ENCODE peak calls at places on chromosomes 3 and 15, in nine cellular contexts. X is HuH-7.5; W is stimulated activated CD4-positive, alpha-beta T cell treated with anti-CD3 and anti-CD28 coated beads, Interleukin-1b, Interleukin-23, amount 100 ng/mL, for 24 hours; N is activated CD8-positive, alpha-beta memory T cell treated with anti-CD3 and anti-CD28 coated beads for 4 hours; O is mesothelial cell of epicardium; Z is AG09319; U is H7; L is neural crest cell; E is HTR-8/SVneo. T is an unnamed sample.

GRCh38 chr15:58666957-58667356 is 82.5 kb downstream of the ADAM10 start:
- DNase-seq in E (no peak), W (no peak), Z (no peak), U (no peak), L (no peak), N (no peak), O (no peak), X (no peak), T (no peak)

GRCh38 chr3:194134231-194134756 is 1.7 kb upstream of the HES1 start:
- DNase-seq in E (no peak), U (peak; percentile 88), N (peak; percentile 39), W (peak; percentile 17), O (no peak), Z (no peak), X (no peak), L (peak; percentile 62), T (peak; percentile 47)

GRCh38 chr15:69758810-69759410 is 306.3 kb downstream of the RPLP1 start:
- DNase-seq in U (no peak), W (peak; percentile 75), N (peak; percentile 78), Z (no peak), E (peak; percentile 37), X (no peak), L (no peak), O (no peak), T (no peak)

GRCh38 chr3:170811928-170812591 is 57.9 kb downstream of the RPL22L1 start:
- DNase-seq in O (peak; percentile 65), U (peak; percentile 64), W (peak; percentile 36), X (peak; percentile 57), E (peak; percentile 79), L (peak; percentile 76), N (peak; percentile 20), Z (peak; percentile 63), T (peak; percentile 47)

GRCh38 chr15:64845826-64846225 is 4.1 kb downstream of the PLEKHO2 start:
- DNase-seq in E (no peak), U (no peak), W (no peak), Z (no peak), X (no peak), O (no peak), L (no peak), N (no peak), T (no peak)

GRCh38 chr3:123350971-123351370 is 97.9 kb downstream of the ADCY5 start:
- DNase-seq in X (no peak), L (no peak), N (no peak), Z (no peak), U (no peak), O (no peak), W (no peak), E (no peak), T (no peak)

GRCh38 chr3:5739949-5740348 is 552.4 kb downstream of the EDEM1 start:
- DNase-seq in U (no peak), Z (no peak), O (no peak), N (no peak), W (no peak), E (no peak), L (no peak), X (no peak), T (no peak)

GRCh38 chr15:65816441-65816840 is 24.3 kb upstream of the DENND4A start:
- DNase-seq in X (no peak), N (no peak), E (no peak), L (no peak), U (no peak), O (no peak), Z (no peak), W (no peak), T (no peak)

GRCh38 chr15:35243758-35244157 is 158.7 kb upstream of the NANOGP8 start:
- DNase-seq in W (no peak), X (no peak), L (no peak), O (no peak), E (no peak), Z (no peak), N (no peak), U (no peak), T (no peak)

GRCh38 chr3:107798381-107798780 is 275.6 kb downstream of the BBX start:
- DNase-seq in O (no peak), N (no peak), X (no peak), E (no peak), U (no peak), W (no peak), L (no peak), Z (no peak), T (no peak)

GRCh38 chr3:14286887-14287496 is 108.4 kb downstream of the LSM3 start:
- DNase-seq in E (no peak), O (no peak), N (no peak), L (no peak), Z (no peak), X (no peak), U (no peak), W (no peak), T (no peak)

GRCh38 chr3:124078978-124079911 is 87.3 kb upstream of the ROPN1 start:
- DNase-seq in U (no peak), N (no peak), W (no peak), L (no peak), X (no peak), O (no peak), Z (no peak), E (peak; percentile 41), T (peak; percentile 16)

GRCh38 chr3:3927965-3928364 is 128.7 kb downstream of the LRRN1 start:
- DNase-seq in L (no peak), U (no peak), Z (no peak), N (no peak), X (no peak), O (no peak), W (no peak), E (no peak), T (no peak)

GRCh38 chr3:149527531-149528343 is 53.2 kb downstream of the TM4SF4 start:
- DNase-seq in E (no peak), O (no peak), L (no peak), W (no peak), Z (no peak), N (no peak), U (peak; percentile 13), X (no peak), T (no peak)

GRCh38 chr15:73175382-73175781 is 123.1 kb downstream of the NEO1 start:
- DNase-seq in U (no peak), L (no peak), O (no peak), Z (no peak), E (no peak), X (no peak), N (no peak), W (no peak), T (no peak)

GRCh38 chr15:40493089-40493840 is 22.5 kb downstream of the CHST14 start:
- DNase-seq in W (peak; percentile 44), E (no peak), N (peak; percentile 20), X (no peak), Z (no peak), L (no peak), U (no peak), O (no peak), T (no peak)

GRCh38 chr3:107803170-107803569 is 280.4 kb downstream of the BBX start:
- DNase-seq in E (no peak), O (no peak), Z (no peak), W (no peak), U (no peak), L (no peak), X (no peak), N (no peak), T (no peak)

GRCh38 chr3:3119393-3119851 is 7.3 kb upstream of the TRNT1 start:
- DNase-seq in L (no peak), N (no peak), O (no peak), E (no peak), Z (no peak), X (no peak), U (no peak), W (no peak), T (no peak)

GRCh38 chr3:29601861-29602585 is 321.2 kb downstream of the RBMS3 start:
- DNase-seq in W (no peak), N (no peak), O (no peak), Z (no peak), L (no peak), X (no peak), E (no peak), U (no peak), T (no peak)

GRCh38 chr15:62799919-62800318 is 242.6 kb upstream of the TPM1 start:
- DNase-seq in U (no peak), L (no peak), Z (no peak), X (no peak), N (no peak), W (no peak), E (no peak), O (no peak), T (no peak)

GRCh38 chr3:192835818-192836468 is 81.7 kb downstream of the MB21D2 start:
- DNase-seq in O (no peak), L (no peak), E (no peak), U (no peak), X (no peak), N (no peak), W (no peak), Z (no peak), T (no peak)

GRCh38 chr3:62965311-62965710 is 90.1 kb upstream of the CADPS start:
- DNase-seq in Z (no peak), N (no peak), X (no peak), U (no peak), O (no peak), L (no peak), W (no peak), E (no peak), T (no peak)

GRCh38 chr15:61839541-61839940 is 220.7 kb downstream of the VPS13C start:
- DNase-seq in O (no peak), U (no peak), L (no peak), N (no peak), E (no peak), X (no peak), W (no peak), Z (no peak), T (no peak)

GRCh38 chr3:14943042-14943441 is 4.3 kb upstream of the NR2C2 start:
- DNase-seq in X (no peak), U (no peak), N (no peak), Z (no peak), O (no peak), E (no peak), W (no peak), L (no peak), T (no peak)

GRCh38 chr3:139574026-139574947 is 34.7 kb upstream of the RBP1 start:
- DNase-seq in E (no peak), W (no peak), U (no peak), X (no peak), L (no peak), Z (no peak), O (no peak), N (no peak), T (no peak)

GRCh38 chr3:41716391-41716910 is 245.5 kb downstream of the ULK4 start:
- DNase-seq in X (no peak), Z (no peak), N (no peak), L (no peak), O (no peak), W (no peak), U (no peak), E (peak; percentile 11), T (no peak)

GRCh38 chr15:56194035-56194434 is 49.6 kb downstream of the RFX7 start:
- DNase-seq in W (no peak), U (no peak), X (no peak), L (no peak), N (no peak), E (no peak), Z (no peak), O (no peak), T (no peak)

GRCh38 chr15:89349212-89349558 is 14.6 kb upstream of the POLG start:
- DNase-seq in E (no peak), X (no peak), Z (no peak), O (no peak), W (no peak), N (no peak), U (no peak), L (no peak), T (no peak)

GRCh38 chr3:45496550-45496949 is 98.0 kb upstream of the LIMD1 start:
- DNase-seq in E (no peak), X (no peak), L (no peak), O (no peak), Z (no peak), N (no peak), W (no peak), U (no peak), T (no peak)

GRCh38 chr3:178703268-178703975 is 167.2 kb downstream of the KCNMB2 start:
- DNase-seq in E (no peak), O (no peak), N (no peak), L (no peak), Z (peak; percentile 43), W (no peak), X (no peak), U (no peak), T (no peak)

GRCh38 chr3:149965278-149965677 is 5.4 kb downstream of the PFN2 start:
- DNase-seq in Z (no peak), O (no peak), X (no peak), N (no peak), W (no peak), U (no peak), E (no peak), L (no peak), T (no peak)

T was measured in H54.